ENCODE peak calls at places on chromosomes 5 and 9, in eight cellular contexts. One of them, this sample, is unnamed.

GRCh38 chr5:124519396-124519795 is 227.0 kb downstream of the ZNF608 start:
- DNase-seq in astrocyte: peak
- DNase-seq in PC-3: no peak
- DNase-seq in endodermal cell: no peak
- DNase-seq in fibroblast of lung: peak
- DNase-seq in mammary epithelial cell: peak
- DNase-seq in neuronal stem cell: no peak
- DNase-seq in GM23248: peak
- DNase-seq in this sample: no peak

GRCh38 chr9:105930007-105930627 is 235.8 kb downstream of the TMEM38B start:
- DNase-seq in endodermal cell: no peak
- DNase-seq in PC-3: no peak
- DNase-seq in astrocyte: no peak
- DNase-seq in GM23248: no peak
- DNase-seq in neuronal stem cell: no peak
- DNase-seq in mammary epithelial cell: no peak
- DNase-seq in fibroblast of lung: no peak
- DNase-seq in this sample: no peak

GRCh38 chr9:89422151-89422918 is 75.6 kb downstream of the SEMA4D start:
- DNase-seq in astrocyte: peak
- DNase-seq in fibroblast of lung: peak
- DNase-seq in GM23248: peak
- DNase-seq in endodermal cell: no peak
- DNase-seq in neuronal stem cell: no peak
- DNase-seq in PC-3: peak
- DNase-seq in mammary epithelial cell: peak
- DNase-seq in this sample: no peak

GRCh38 chr5:23506329-23507236 is 826 bp upstream of the PRDM9 start:
- DNase-seq in PC-3: peak
- DNase-seq in endodermal cell: peak
- DNase-seq in fibroblast of lung: no peak
- DNase-seq in GM23248: peak
- DNase-seq in astrocyte: no peak
- DNase-seq in mammary epithelial cell: no peak
- DNase-seq in neuronal stem cell: no peak
- DNase-seq in this sample: peak

GRCh38 chr9:131299346-131299745 is 9.8 kb downstream of the PLPP7 start:
- DNase-seq in PC-3: no peak
- DNase-seq in endodermal cell: no peak
- DNase-seq in GM23248: no peak
- DNase-seq in astrocyte: no peak
- DNase-seq in fibroblast of lung: no peak
- DNase-seq in neuronal stem cell: no peak
- DNase-seq in mammary epithelial cell: no peak
- DNase-seq in this sample: no peak

GRCh38 chr5:123099514-123100151 is 10.6 kb downstream of the PRDM6 start:
- DNase-seq in astrocyte: no peak
- DNase-seq in GM23248: no peak
- DNase-seq in endodermal cell: peak
- DNase-seq in fibroblast of lung: peak
- DNase-seq in neuronal stem cell: no peak
- DNase-seq in mammary epithelial cell: no peak
- DNase-seq in PC-3: no peak
- DNase-seq in this sample: peak

GRCh38 chr5:142461028-142461427 is 136.2 kb upstream of the SPRY4 start:
- DNase-seq in astrocyte: no peak
- DNase-seq in mammary epithelial cell: no peak
- DNase-seq in endodermal cell: no peak
- DNase-seq in PC-3: no peak
- DNase-seq in neuronal stem cell: no peak
- DNase-seq in GM23248: no peak
- DNase-seq in fibroblast of lung: no peak
- DNase-seq in this sample: no peak

GRCh38 chr5:59791602-59792001 is 101.9 kb downstream of the PDE4D start:
- DNase-seq in GM23248: no peak
- DNase-seq in astrocyte: no peak
- DNase-seq in mammary epithelial cell: no peak
- DNase-seq in fibroblast of lung: no peak
- DNase-seq in PC-3: no peak
- DNase-seq in endodermal cell: no peak
- DNase-seq in neuronal stem cell: no peak
- DNase-seq in this sample: no peak

GRCh38 chr9:447230-448025 is 232.8 kb downstream of the DOCK8 start:
- DNase-seq in astrocyte: peak
- DNase-seq in PC-3: peak
- DNase-seq in fibroblast of lung: peak
- DNase-seq in GM23248: peak
- DNase-seq in endodermal cell: no peak
- DNase-seq in mammary epithelial cell: peak
- DNase-seq in neuronal stem cell: no peak
- DNase-seq in this sample: no peak

GRCh38 chr5:37554938-37555337 is 175.8 kb downstream of the WDR70 start:
- DNase-seq in GM23248: no peak
- DNase-seq in astrocyte: no peak
- DNase-seq in PC-3: peak
- DNase-seq in mammary epithelial cell: peak
- DNase-seq in fibroblast of lung: no peak
- DNase-seq in endodermal cell: peak
- DNase-seq in neuronal stem cell: no peak
- DNase-seq in this sample: peak

GRCh38 chr9:112112519-112112918 is 62.6 kb downstream of the SUSD1 start:
- DNase-seq in mammary epithelial cell: peak
- DNase-seq in PC-3: peak
- DNase-seq in fibroblast of lung: peak
- DNase-seq in GM23248: peak
- DNase-seq in endodermal cell: no peak
- DNase-seq in astrocyte: peak
- DNase-seq in neuronal stem cell: no peak
- DNase-seq in this sample: no peak

DNA sequence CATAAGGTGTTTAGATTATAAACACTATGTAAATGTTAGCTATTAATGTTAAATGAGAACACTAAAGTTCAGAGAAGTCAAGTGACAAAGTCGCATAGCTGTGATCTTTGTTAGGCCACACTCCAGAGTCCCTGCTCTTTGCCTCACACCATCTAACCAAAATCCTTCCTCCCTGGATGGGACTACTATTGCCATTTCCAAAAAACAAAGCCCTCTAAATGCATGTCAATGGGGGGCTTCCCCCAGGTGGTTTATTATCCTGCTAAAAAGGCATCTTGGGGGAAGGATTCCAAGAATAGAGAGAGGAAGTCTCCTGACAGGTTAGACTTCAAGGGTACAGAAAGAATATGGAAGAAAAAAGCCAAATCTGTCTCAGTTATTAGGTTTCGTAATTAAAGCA is 10.4 kb downstream of the NR6A1 start:
- DNase-seq in endodermal cell: peak
- DNase-seq in GM23248: no peak
- DNase-seq in PC-3: no peak
- DNase-seq in fibroblast of lung: no peak
- DNase-seq in mammary epithelial cell: no peak
- DNase-seq in astrocyte: no peak
- DNase-seq in neuronal stem cell: no peak
- DNase-seq in this sample: peak
- H3K9ac ChIP-seq in endodermal cell: no peak
- H3K9ac ChIP-seq in GM23248: no peak
- H3K9ac ChIP-seq in PC-3: no peak
- H3K9ac ChIP-seq in fibroblast of lung: no peak
- H3K9ac ChIP-seq in mammary epithelial cell: no peak
- H3K9ac ChIP-seq in astrocyte: no peak
- H3K9ac ChIP-seq in neuronal stem cell: no peak
- H3K9ac ChIP-seq in this sample: no peak

GRCh38 chr9:77848428-77848827 is 183.2 kb downstream of the GNAQ start:
- DNase-seq in mammary epithelial cell: no peak
- DNase-seq in astrocyte: peak
- DNase-seq in fibroblast of lung: peak
- DNase-seq in neuronal stem cell: no peak
- DNase-seq in endodermal cell: no peak
- DNase-seq in GM23248: peak
- DNase-seq in PC-3: no peak
- DNase-seq in this sample: peak

GRCh38 chr9:77847626-77848025 is 184.0 kb downstream of the GNAQ start:
- DNase-seq in GM23248: no peak
- DNase-seq in endodermal cell: no peak
- DNase-seq in mammary epithelial cell: peak
- DNase-seq in astrocyte: no peak
- DNase-seq in PC-3: no peak
- DNase-seq in fibroblast of lung: no peak
- DNase-seq in neuronal stem cell: no peak
- DNase-seq in this sample: no peak

GRCh38 chr9:77846957-77847574 is 184.5 kb downstream of the GNAQ start:
- DNase-seq in PC-3: peak
- DNase-seq in neuronal stem cell: no peak
- DNase-seq in fibroblast of lung: peak
- DNase-seq in mammary epithelial cell: peak
- DNase-seq in endodermal cell: no peak
- DNase-seq in astrocyte: peak
- DNase-seq in GM23248: no peak
- DNase-seq in this sample: no peak

GRCh38 chr9:77851862-77852602 is 179.6 kb downstream of the GNAQ start:
- DNase-seq in PC-3: no peak
- DNase-seq in fibroblast of lung: peak
- DNase-seq in neuronal stem cell: no peak
- DNase-seq in GM23248: no peak
- DNase-seq in mammary epithelial cell: no peak
- DNase-seq in astrocyte: no peak
- DNase-seq in endodermal cell: no peak
- DNase-seq in this sample: no peak

DNA sequence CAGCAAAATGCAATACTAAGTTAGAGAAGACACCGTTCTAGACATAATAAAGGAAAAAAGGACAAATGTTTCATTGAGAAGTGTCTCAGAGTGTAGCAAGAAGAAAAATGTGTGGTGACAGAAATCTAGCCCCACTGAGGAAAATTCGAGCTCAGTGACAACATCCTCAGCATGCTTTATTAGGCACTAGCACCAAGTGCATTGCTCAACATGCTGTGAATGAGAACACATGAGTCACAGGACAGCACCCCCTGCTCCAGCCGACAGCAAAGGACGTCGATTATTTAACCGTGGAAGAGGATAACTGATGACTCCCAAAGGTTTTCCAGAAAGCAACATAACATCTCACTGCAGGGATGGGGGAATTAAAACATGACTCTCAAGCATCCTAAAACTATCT is 182.7 kb downstream of the GNAQ start:
- DNase-seq in astrocyte: peak
- DNase-seq in endodermal cell: no peak
- DNase-seq in GM23248: peak
- DNase-seq in PC-3: peak
- DNase-seq in fibroblast of lung: peak
- DNase-seq in mammary epithelial cell: peak
- DNase-seq in neuronal stem cell: no peak
- DNase-seq in this sample: no peak
- H3K9ac ChIP-seq in astrocyte: no peak
- H3K9ac ChIP-seq in endodermal cell: no peak
- H3K9ac ChIP-seq in GM23248: peak
- H3K9ac ChIP-seq in PC-3: no peak
- H3K9ac ChIP-seq in fibroblast of lung: no peak
- H3K9ac ChIP-seq in mammary epithelial cell: no peak
- H3K9ac ChIP-seq in neuronal stem cell: no peak
- H3K9ac ChIP-seq in this sample: no peak

DNA sequence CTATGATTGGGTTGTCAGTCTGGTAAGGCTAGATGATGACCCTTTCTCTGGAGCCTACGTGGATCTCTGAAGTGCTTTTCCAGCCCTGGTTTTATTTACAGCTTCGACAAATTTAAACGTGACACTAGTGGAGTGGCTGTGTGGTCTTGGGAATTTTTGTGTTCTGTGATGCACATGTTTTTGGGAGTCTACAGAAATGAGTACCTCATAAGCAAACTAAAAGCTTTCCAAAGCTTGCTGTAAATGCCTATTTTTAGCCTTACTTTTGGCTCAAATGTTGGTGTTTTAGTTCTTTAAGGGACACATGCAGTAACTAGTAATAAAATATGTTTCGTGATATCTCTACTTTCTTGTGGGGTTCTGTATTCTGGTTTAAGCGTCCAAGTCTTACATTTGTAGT is 3.3 kb downstream of the LARP1 start:
- DNase-seq in PC-3: no peak
- DNase-seq in neuronal stem cell: no peak
- DNase-seq in GM23248: peak
- DNase-seq in endodermal cell: no peak
- DNase-seq in fibroblast of lung: no peak
- DNase-seq in astrocyte: no peak
- DNase-seq in mammary epithelial cell: no peak
- DNase-seq in this sample: no peak
- H3K9ac ChIP-seq in PC-3: peak
- H3K9ac ChIP-seq in neuronal stem cell: no peak
- H3K9ac ChIP-seq in GM23248: peak
- H3K9ac ChIP-seq in endodermal cell: no peak
- H3K9ac ChIP-seq in fibroblast of lung: no peak
- H3K9ac ChIP-seq in astrocyte: peak
- H3K9ac ChIP-seq in mammary epithelial cell: peak
- H3K9ac ChIP-seq in this sample: no peak

GRCh38 chr5:10685103-10685502 is 75.9 kb downstream of the DAP start:
- DNase-seq in fibroblast of lung: no peak
- DNase-seq in neuronal stem cell: no peak
- DNase-seq in PC-3: no peak
- DNase-seq in astrocyte: no peak
- DNase-seq in mammary epithelial cell: no peak
- DNase-seq in endodermal cell: no peak
- DNase-seq in GM23248: no peak
- DNase-seq in this sample: no peak
- H3K9ac ChIP-seq in fibroblast of lung: no peak
- H3K9ac ChIP-seq in neuronal stem cell: no peak
- H3K9ac ChIP-seq in PC-3: no peak
- H3K9ac ChIP-seq in astrocyte: no peak
- H3K9ac ChIP-seq in mammary epithelial cell: no peak
- H3K9ac ChIP-seq in endodermal cell: no peak
- H3K9ac ChIP-seq in GM23248: no peak
- H3K9ac ChIP-seq in this sample: no peak

GRCh38 chr5:56328753-56329560 is 95.8 kb upstream of the ANKRD55 start:
- DNase-seq in endodermal cell: no peak
- DNase-seq in fibroblast of lung: peak
- DNase-seq in neuronal stem cell: no peak
- DNase-seq in mammary epithelial cell: peak
- DNase-seq in astrocyte: peak
- DNase-seq in GM23248: peak
- DNase-seq in PC-3: peak
- DNase-seq in this sample: no peak

GRCh38 chr5:56327810-56328209 is 94.7 kb upstream of the ANKRD55 start:
- DNase-seq in endodermal cell: no peak
- DNase-seq in mammary epithelial cell: no peak
- DNase-seq in neuronal stem cell: no peak
- DNase-seq in PC-3: no peak
- DNase-seq in GM23248: no peak
- DNase-seq in astrocyte: no peak
- DNase-seq in fibroblast of lung: no peak
- DNase-seq in this sample: no peak

GRCh38 chr5:56330167-56330566 is 97.0 kb upstream of the ANKRD55 start:
- DNase-seq in GM23248: no peak
- DNase-seq in astrocyte: no peak
- DNase-seq in endodermal cell: no peak
- DNase-seq in neuronal stem cell: no peak
- DNase-seq in mammary epithelial cell: no peak
- DNase-seq in fibroblast of lung: no peak
- DNase-seq in PC-3: no peak
- DNase-seq in this sample: no peak

GRCh38 chr5:56329652-56330051 is 96.5 kb upstream of the ANKRD55 start:
- DNase-seq in GM23248: no peak
- DNase-seq in fibroblast of lung: no peak
- DNase-seq in neuronal stem cell: no peak
- DNase-seq in astrocyte: no peak
- DNase-seq in PC-3: no peak
- DNase-seq in endodermal cell: no peak
- DNase-seq in mammary epithelial cell: no peak
- DNase-seq in this sample: no peak

GRCh38 chr5:56330806-56331205 is 97.7 kb upstream of the ANKRD55 start:
- DNase-seq in GM23248: no peak
- DNase-seq in PC-3: no peak
- DNase-seq in mammary epithelial cell: no peak
- DNase-seq in astrocyte: no peak
- DNase-seq in neuronal stem cell: no peak
- DNase-seq in fibroblast of lung: no peak
- DNase-seq in endodermal cell: no peak
- DNase-seq in this sample: no peak
- H3K9ac ChIP-seq in GM23248: no peak
- H3K9ac ChIP-seq in PC-3: no peak
- H3K9ac ChIP-seq in mammary epithelial cell: no peak
- H3K9ac ChIP-seq in astrocyte: no peak
- H3K9ac ChIP-seq in neuronal stem cell: no peak
- H3K9ac ChIP-seq in fibroblast of lung: no peak
- H3K9ac ChIP-seq in endodermal cell: no peak
- H3K9ac ChIP-seq in this sample: no peak